ENCODE peak calls at places on chromosome 5, in seven cellular contexts. V is thoracic aorta; D is PC-9; K is hepatocyte; L is aorta; C is Peyer's patch; U is naive thymus-derived CD4-positive, alpha-beta T cell. X is an unnamed sample.

GRCh38 chr5:148729182-148729581 is 74.9 kb upstream of the HTR4 start:
- DNase-seq in V (no peak), D (no peak), K (peak; percentile 26), L (no peak), C (no peak), U (no peak), X (no peak)

GRCh38 chr5:68433921-68434879 is 218.6 kb downstream of the PIK3R1 start:
- DNase-seq in V (peak; percentile 82), D (peak; percentile 96), K (peak; percentile 95), L (peak; percentile 94), C (peak; percentile 95), U (peak; percentile 46), X (no peak)

GRCh38 chr5:75395277-75395676 is 58.3 kb downstream of the HMGCR start:
- DNase-seq in V (no peak), D (no peak), K (no peak), L (no peak), C (no peak), U (no peak), X (no peak)

GRCh38 chr5:18805376-18805775 is 1171.1 kb downstream of the TAF11L14 start:
- DNase-seq in V (no peak), D (no peak), K (no peak), L (no peak), C (no peak), U (no peak), X (no peak)

GRCh38 chr5:134878403-134878802 is 4.2 kb downstream of the TXNDC15 start:
- DNase-seq in V (no peak), D (no peak), K (no peak), L (no peak), C (no peak), U (no peak), X (no peak)

GRCh38 chr5:175749591-175749990 is 91.7 kb downstream of the HRH2 start:
- DNase-seq in V (no peak), D (peak; percentile 22), K (no peak), L (no peak), C (no peak), U (no peak), X (no peak)

GRCh38 chr5:157989296-157989695 is 130.4 kb upstream of the CLINT1 start:
- DNase-seq in V (no peak), D (no peak), K (no peak), L (no peak), C (no peak), U (no peak), X (no peak)

GRCh38 chr5:10366310-10367297 is 13.1 kb downstream of the MARCHF6 start:
- DNase-seq in V (no peak), D (peak; percentile 72), K (peak; percentile 45), L (no peak), C (no peak), U (no peak), X (peak; percentile 44)

GRCh38 chr5:10507575-10508024 is 56.3 kb upstream of the ANKRD33B start:
- DNase-seq in V (no peak), D (no peak), K (peak; percentile 56), L (no peak), C (no peak), U (no peak), X (no peak)

GRCh38 chr5:141668601-141669265 is 13.3 kb downstream of the ARAP3 start:
- DNase-seq in V (no peak), D (no peak), K (no peak), L (no peak), C (no peak), U (no peak), X (no peak)

GRCh38 chr5:149938791-149939358 is 5.7 kb downstream of the PDE6A start:
- DNase-seq in V (no peak), D (peak; percentile 90), K (peak; percentile 41), L (no peak), C (no peak), U (no peak), X (no peak)

GRCh38 chr5:91245871-91246270 is 137.2 kb downstream of the ARRDC3 start:
- DNase-seq in V (no peak), D (no peak), K (no peak), L (no peak), C (no peak), U (no peak), X (no peak)

GRCh38 chr5:18987101-18987500 is 1000.9 kb downstream of the CDH18 start:
- DNase-seq in V (no peak), D (no peak), K (no peak), L (no peak), C (no peak), U (no peak), X (no peak)

GRCh38 chr5:34895641-34896419 is 19.5 kb downstream of the RAD1 start:
- DNase-seq in V (no peak), D (no peak), K (peak; percentile 15), L (no peak), C (no peak), U (no peak), X (no peak)

GRCh38 chr5:76785493-76785892 is 33.3 kb upstream of the F2RL1 start:
- DNase-seq in V (no peak), D (peak; percentile 76), K (peak; percentile 65), L (peak; percentile 2), C (peak; percentile 63), U (no peak), X (peak; percentile 68)

GRCh38 chr5:112686675-112687074 is 51.0 kb upstream of the APC start:
- DNase-seq in V (no peak), D (no peak), K (no peak), L (no peak), C (no peak), U (no peak), X (no peak)

GRCh38 chr5:133730866-133731265 is 118.5 kb upstream of the FSTL4 start:
- DNase-seq in V (no peak), D (no peak), K (no peak), L (no peak), C (no peak), U (no peak), X (no peak)

GRCh38 chr5:172705576-172706084 is 64.6 kb downstream of the NEURL1B start:
- DNase-seq in V (no peak), D (no peak), K (no peak), L (no peak), C (no peak), U (no peak), X (no peak)

GRCh38 chr5:157994906-157995519 is 136.1 kb upstream of the CLINT1 start:
- DNase-seq in V (no peak), D (peak; percentile 58), K (peak; percentile 83), L (peak; percentile 83), C (peak; percentile 77), U (peak; percentile 42), X (peak; percentile 74)

GRCh38 chr5:121962943-121963342 is 1.2 kb downstream of the SRFBP1 start:
- DNase-seq in V (no peak), D (no peak), K (no peak), L (no peak), C (no peak), U (no peak), X (no peak)

GRCh38 chr5:172777381-172778222 is 6.6 kb upstream of the DUSP1 start:
- DNase-seq in V (peak; percentile 76), D (peak; percentile 95), K (peak; percentile 90), L (peak; percentile 93), C (peak; percentile 98), U (peak; percentile 81), X (no peak)

GRCh38 chr5:10750909-10751308 is 10.1 kb downstream of the DAP start:
- DNase-seq in V (no peak), D (no peak), K (no peak), L (no peak), C (no peak), U (no peak), X (no peak)

GRCh38 chr5:171893290-171893890 is 107.8 kb downstream of the SMIM23 start:
- DNase-seq in V (no peak), D (no peak), K (no peak), L (no peak), C (no peak), U (no peak), X (no peak)

GRCh38 chr5:172897691-172898512 is 61.3 kb upstream of the RPL26L1 start:
- DNase-seq in V (peak; percentile 35), D (no peak), K (peak; percentile 64), L (peak; percentile 91), C (no peak), U (no peak), X (no peak)

GRCh38 chr5:79475174-79475466 is 38.8 kb downstream of the HOMER1 start:
- DNase-seq in V (no peak), D (no peak), K (no peak), L (no peak), C (no peak), U (no peak), X (no peak)

DNA sequence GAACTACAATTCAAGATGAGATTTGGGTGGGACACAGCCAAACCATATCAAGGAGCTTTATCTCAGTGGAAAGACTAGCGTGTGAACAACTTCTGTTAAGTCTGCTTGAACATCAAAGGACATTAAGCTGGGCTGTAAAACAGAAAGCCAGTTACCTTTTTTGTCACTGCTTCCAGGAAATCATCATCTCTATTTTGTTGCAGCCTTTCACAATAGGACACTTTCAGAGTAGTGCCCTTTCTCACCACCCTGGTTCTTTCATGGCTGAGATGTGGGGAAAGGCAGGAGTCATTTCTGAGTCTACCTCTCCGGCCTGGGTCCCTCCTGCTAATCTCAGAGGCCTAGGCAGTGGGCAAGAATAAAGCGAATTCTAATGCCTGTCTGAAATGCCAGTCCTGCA is 96.2 kb upstream of the PPP1R2B start:
- DNase-seq in V (no peak), D (no peak), K (no peak), L (no peak), C (no peak), U (no peak), X (no peak)
- H3K4me1 ChIP-seq in V (no peaks in the 10 kb centered on the region), D (no peaks in the 10 kb centered on the region), K (no peaks in the 10 kb centered on the region), L (no peaks in the 10 kb centered on the region), C (no peaks in the 10 kb centered on the region), U (peaks cover 4% of the 10 kb centered on the region), X (no peaks in the 10 kb centered on the region)

DNA sequence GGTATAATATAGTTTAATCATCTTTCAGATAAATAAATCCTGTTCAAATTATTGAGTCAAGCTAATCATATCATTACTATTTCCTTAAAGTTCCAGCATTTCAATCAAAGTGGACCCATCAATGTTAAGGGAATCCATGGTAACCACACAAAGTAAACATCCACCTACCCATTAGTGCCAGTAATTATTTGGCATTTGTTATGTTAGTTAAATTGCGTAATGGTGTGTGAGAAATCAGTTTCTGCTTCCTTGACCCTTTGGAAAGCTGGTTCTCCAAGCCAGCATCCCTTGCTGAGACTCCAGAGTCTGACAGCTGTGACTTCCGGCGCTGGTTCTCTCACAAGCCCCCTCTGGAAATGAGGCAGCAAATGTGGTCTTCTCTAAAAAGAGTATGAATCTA is 308.5 kb upstream of the EFNA5 start:
- DNase-seq in V (no peak), D (no peak), K (no peak), L (no peak), C (no peak), U (no peak), X (no peak)
- H3K4me3 ChIP-seq in V (no peak overlapping the region), D (no peak overlapping the region), K (no peak overlapping the region), L (no peak overlapping the region), C (no peak overlapping the region), U (no peak overlapping the region), X (no peak overlapping the region)

DNA sequence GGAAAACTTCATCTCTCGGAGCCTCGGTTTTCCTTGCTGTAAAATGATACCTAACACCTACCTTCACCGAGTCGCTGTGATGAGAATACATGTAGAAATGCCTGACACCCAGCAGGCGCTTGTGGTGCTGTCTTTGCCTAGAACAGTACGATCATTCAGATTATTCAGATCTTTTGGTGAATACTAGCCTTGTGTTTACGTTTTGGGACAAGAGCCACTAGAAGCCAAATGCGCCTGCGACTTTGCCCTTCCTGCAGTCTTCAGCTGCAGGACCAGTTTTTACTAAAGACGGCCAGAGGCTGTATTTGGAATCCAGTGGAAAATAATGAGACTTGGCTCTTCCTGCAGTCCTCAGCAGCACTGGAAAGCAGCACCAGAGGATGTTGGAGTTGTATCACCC is 189.6 kb downstream of the TRIO start:
- DNase-seq in V (no peak), D (no peak), K (no peak), L (no peak), C (no peak), U (no peak), X (no peak)
- H3K36me3 ChIP-seq in V (peaks cover 23% of the 10 kb centered on the region), D (peaks cover 14% of the 10 kb centered on the region), K (no peaks in the 10 kb centered on the region), L (peaks cover 2% of the 10 kb centered on the region), C (peaks cover 58% of the 10 kb centered on the region), U (no peaks in the 10 kb centered on the region), X (peaks cover 13% of the 10 kb centered on the region)

GRCh38 chr5:72654231-72654630 is 147.0 kb upstream of the ZNF366 start:
- DNase-seq in V (no peak), D (no peak), K (no peak), L (no peak), C (no peak), U (no peak), X (no peak)
- H3K4me1 ChIP-seq in V (no peaks in the 10 kb centered on the region), D (peaks cover 32% of the 10 kb centered on the region), K (peaks cover 10% of the 10 kb centered on the region), L (no peaks in the 10 kb centered on the region), C (no peaks in the 10 kb centered on the region), U (no peaks in the 10 kb centered on the region), X (no peaks in the 10 kb centered on the region)